ENCODE peak calls at places on chromosomes 4 and X, in nine cellular contexts. Q is fibroblast of lung; O is HT1080; D is tibial nerve; W is effector memory CD4-positive, alpha-beta T cell; F is CD4-positive, alpha-beta memory T cell; T is NCI-H2081; Y is iris pigment epithelial cell; J is midbrain. Z is an unnamed sample.

GRCh38 chr4:187020681-187021080 is 297.0 kb upstream of the FAT1 start:
- DNase-seq in Y (no peak), O (no peak), Q (no peak), F (no peak), T (no peak), D (no peak), W (no peak), J (no peak), Z (no peak)

GRCh38 chrX:151396042-151396826 is 772 bp upstream of the VMA21 start:
- DNase-seq in Q (peak; percentile 67), Y (peak; percentile 47), J (peak; percentile 43), O (no peak), D (no peak), F (no peak), W (no peak), T (peak; percentile 65), Z (peak; percentile 17)

GRCh38 chr4:98688416-98689290 is 30.2 kb upstream of the TSPAN5 start:
- DNase-seq in F (peak; percentile 68), D (no peak), T (no peak), W (no peak), J (no peak), O (peak; percentile 96), Q (peak; percentile 69), Y (peak; percentile 78), Z (peak; percentile 63)

GRCh38 chr4:40492747-40493146 is 136.9 kb downstream of the RBM47 start:
- DNase-seq in Q (no peak), Y (no peak), D (no peak), F (no peak), T (no peak), J (no peak), O (no peak), W (no peak), Z (no peak)

GRCh38 chr4:142663828-142664227 is 182.3 kb downstream of the INPP4B start:
- DNase-seq in T (no peak), J (no peak), Y (peak; percentile 9), D (no peak), W (no peak), F (no peak), Q (peak; percentile 64), O (no peak), Z (no peak)

GRCh38 chr4:5203309-5203708 is 152.0 kb downstream of the STK32B start:
- DNase-seq in Y (no peak), W (no peak), T (no peak), D (no peak), J (no peak), O (peak; percentile 6), Q (peak; percentile 16), F (no peak), Z (no peak)

GRCh38 chr4:60223098-60223497 is 977.0 kb upstream of the ADGRL3 start:
- DNase-seq in D (no peak), Q (no peak), O (no peak), W (no peak), Y (peak; percentile 2), J (no peak), F (no peak), T (no peak), Z (no peak)

GRCh38 chr4:97670703-97671269 is 472.5 kb downstream of the STPG2 start:
- DNase-seq in Y (no peak), W (no peak), O (no peak), Q (no peak), T (peak; percentile 22), D (no peak), J (no peak), F (no peak), Z (no peak)

GRCh38 chr4:1002131-1002630 is 9.0 kb upstream of the SLC26A1 start:
- DNase-seq in Q (no peak), F (no peak), J (no peak), Y (peak; percentile 28), W (no peak), O (no peak), T (no peak), D (peak; percentile 35), Z (no peak)

GRCh38 chr4:7987148-7987989 is 47.7 kb upstream of the AFAP1 start:
- DNase-seq in T (peak; percentile 72), F (peak; percentile 67), D (peak; percentile 64), J (peak; percentile 70), W (peak; percentile 35), Q (peak; percentile 59), Y (peak; percentile 66), O (peak; percentile 58), Z (peak; percentile 74)

GRCh38 chr4:13546855-13547562 is 2.7 kb upstream of the NKX3-2 start:
- DNase-seq in T (peak; percentile 6), W (no peak), J (no peak), D (no peak), Q (no peak), O (no peak), F (no peak), Y (no peak), Z (no peak)

GRCh38 chr4:70722199-70722791 is 531 bp downstream of the RUFY3 start:
- DNase-seq in Y (peak; percentile 87), F (peak; percentile 41), D (no peak), J (no peak), O (peak; percentile 73), Q (peak; percentile 89), T (peak; percentile 51), W (peak; percentile 18), Z (peak; percentile 86)

GRCh38 chrX:15781964-15782711 is 8.1 kb upstream of the ZRSR2 start:
- DNase-seq in F (peak; percentile 27), Q (no peak), J (no peak), Y (no peak), D (no peak), T (no peak), W (peak; percentile 6), O (no peak), Z (no peak)

GRCh38 chr4:10278071-10278470 is 161.5 kb upstream of the WDR1 start:
- DNase-seq in W (no peak), Q (no peak), T (no peak), J (no peak), O (no peak), D (no peak), F (no peak), Y (no peak), Z (no peak)

GRCh38 chr4:119113033-119113655 is 22.5 kb upstream of the MYOZ2 start:
- DNase-seq in Q (peak; percentile 95), O (peak; percentile 95), T (no peak), D (no peak), F (no peak), J (no peak), W (no peak), Y (peak; percentile 96), Z (peak; percentile 68)

Z was measured in brain microvascular endothelial cell.